ENCODE peak calls at places on chromosomes 2 and 18, in four cellular contexts. One of them, this sample, is unnamed.

GRCh38 chr18:33871363-33872025 is 293.5 kb downstream of the ASXL3 start:
- DNase-seq in upper lobe of right lung: no peak
- DNase-seq in uterus: no peak
- DNase-seq in left lung: no peak
- DNase-seq in this sample: no peak

GRCh38 chr2:172655838-172656573 is 79.6 kb upstream of the RAPGEF4 start:
- DNase-seq in upper lobe of right lung: no peak
- DNase-seq in uterus: no peak
- DNase-seq in left lung: no peak
- DNase-seq in this sample: no peak

GRCh38 chr18:74050807-74051206 is 96.8 kb downstream of the FBXO15 start:
- DNase-seq in upper lobe of right lung: no peak
- DNase-seq in uterus: no peak
- DNase-seq in left lung: no peak
- DNase-seq in this sample: no peak

GRCh38 chr2:9805435-9806297 is 37.6 kb upstream of the TAF1B start:
- DNase-seq in upper lobe of right lung: no peak
- DNase-seq in uterus: no peak
- DNase-seq in left lung: no peak
- DNase-seq in this sample: peak; percentile 80

GRCh38 chr2:105754999-105755398 is 10.3 kb downstream of the NCK2 start:
- DNase-seq in upper lobe of right lung: no peak
- DNase-seq in uterus: no peak
- DNase-seq in left lung: no peak
- DNase-seq in this sample: no peak

GRCh38 chr18:63111549-63112402 is 207.8 kb downstream of the BCL2 start:
- DNase-seq in upper lobe of right lung: no peak
- DNase-seq in uterus: no peak
- DNase-seq in left lung: no peak
- DNase-seq in this sample: no peak

GRCh38 chr2:11984556-11985158 is 238.2 kb downstream of the LPIN1 start:
- DNase-seq in upper lobe of right lung: no peak
- DNase-seq in uterus: no peak
- DNase-seq in left lung: no peak
- DNase-seq in this sample: no peak

GRCh38 chr2:235500761-235501662 is 7.2 kb downstream of the AGAP1 start:
- DNase-seq in upper lobe of right lung: no peak
- DNase-seq in uterus: no peak
- DNase-seq in left lung: no peak
- DNase-seq in this sample: peak; percentile 54

GRCh38 chr2:216903470-216903869 is 43.6 kb upstream of the TNP1 start:
- DNase-seq in upper lobe of right lung: no peak
- DNase-seq in uterus: no peak
- DNase-seq in left lung: no peak
- DNase-seq in this sample: no peak

GRCh38 chr2:187462839-187463238 is 14.8 kb upstream of the CALCRL start:
- DNase-seq in upper lobe of right lung: no peak
- DNase-seq in uterus: no peak
- DNase-seq in left lung: no peak
- DNase-seq in this sample: no peak

GRCh38 chr2:112980537-112980936 is 2.7 kb downstream of the IL36G start:
- DNase-seq in upper lobe of right lung: no peak
- DNase-seq in uterus: no peak
- DNase-seq in left lung: no peak
- DNase-seq in this sample: no peak

GRCh38 chr2:186595219-186595618 is 5.4 kb downstream of the ITGAV start:
- DNase-seq in upper lobe of right lung: no peak
- DNase-seq in uterus: no peak
- DNase-seq in left lung: no peak
- DNase-seq in this sample: peak; percentile 52

GRCh38 chr2:86441392-86441788 is 219 bp downstream of the KDM3A start:
- DNase-seq in upper lobe of right lung: no peak
- DNase-seq in uterus: no peak
- DNase-seq in left lung: no peak
- DNase-seq in this sample: peak; percentile 6

GRCh38 chr2:107633580-107634147 is 193.0 kb upstream of the RGPD4 start:
- DNase-seq in upper lobe of right lung: no peak
- DNase-seq in uterus: no peak
- DNase-seq in left lung: no peak
- DNase-seq in this sample: peak; percentile 97

GRCh38 chr18:54825626-54826344 is 2.5 kb upstream of the RAB27B start:
- DNase-seq in upper lobe of right lung: no peak
- DNase-seq in uterus: no peak
- DNase-seq in left lung: no peak
- DNase-seq in this sample: no peak

GRCh38 chr2:74474899-74475298 is 2.4 kb upstream of the MRPL53 start:
- DNase-seq in upper lobe of right lung: no peak
- DNase-seq in uterus: no peak
- DNase-seq in left lung: peak; percentile 39
- DNase-seq in this sample: no peak

GRCh38 chr2:141341444-141341843 is 789.4 kb downstream of the LRP1B start:
- DNase-seq in upper lobe of right lung: no peak
- DNase-seq in uterus: no peak
- DNase-seq in left lung: no peak
- DNase-seq in this sample: peak; percentile 82

GRCh38 chr2:143529118-143529720 is 400.0 kb downstream of the ARHGAP15 start:
- DNase-seq in upper lobe of right lung: no peak
- DNase-seq in uterus: no peak
- DNase-seq in left lung: no peak
- DNase-seq in this sample: no peak

GRCh38 chr2:128302011-128302743 is 16.5 kb downstream of the HS6ST1 start:
- DNase-seq in upper lobe of right lung: no peak
- DNase-seq in uterus: no peak
- DNase-seq in left lung: peak; percentile 39
- DNase-seq in this sample: no peak

GRCh38 chr2:238370482-238371372 is 50.4 kb downstream of the TRAF3IP1 start:
- DNase-seq in upper lobe of right lung: peak; percentile 69
- DNase-seq in uterus: peak; percentile 65
- DNase-seq in left lung: peak; percentile 70
- DNase-seq in this sample: peak; percentile 77

GRCh38 chr2:5867045-5867444 is 174.9 kb downstream of the SOX11 start:
- DNase-seq in upper lobe of right lung: no peak
- DNase-seq in uterus: no peak
- DNase-seq in left lung: no peak
- DNase-seq in this sample: no peak

GRCh38 chr2:219155054-219155644 is 5.5 kb downstream of the NHEJ1 start:
- DNase-seq in upper lobe of right lung: no peak
- DNase-seq in uterus: no peak
- DNase-seq in left lung: no peak
- DNase-seq in this sample: peak; percentile 77

GRCh38 chr2:148982282-148982681 is 56.2 kb upstream of the LYPD6B start:
- DNase-seq in upper lobe of right lung: no peak
- DNase-seq in uterus: no peak
- DNase-seq in left lung: peak; percentile 26
- DNase-seq in this sample: no peak

GRCh38 chr18:47283476-47283875 is 32.0 kb upstream of the SKOR2 start:
- DNase-seq in upper lobe of right lung: no peak
- DNase-seq in uterus: no peak
- DNase-seq in left lung: no peak
- DNase-seq in this sample: peak; percentile 54

GRCh38 chr18:58580078-58580477 is 48.8 kb downstream of the ALPK2 start:
- DNase-seq in upper lobe of right lung: no peak
- DNase-seq in uterus: no peak
- DNase-seq in left lung: no peak
- DNase-seq in this sample: peak; percentile 60

GRCh38 chr2:105517814-105518705 is 119.2 kb upstream of the FHL2 start:
- DNase-seq in upper lobe of right lung: peak; percentile 68
- DNase-seq in uterus: peak; percentile 44
- DNase-seq in left lung: no peak
- DNase-seq in this sample: peak; percentile 49

GRCh38 chr2:212282596-212283330 is 255.8 kb downstream of the ERBB4 start:
- DNase-seq in upper lobe of right lung: no peak
- DNase-seq in uterus: no peak
- DNase-seq in left lung: no peak
- DNase-seq in this sample: no peak

GRCh38 chr2:9053534-9053931 is 50.0 kb upstream of the MBOAT2 start:
- DNase-seq in upper lobe of right lung: no peak
- DNase-seq in uterus: no peak
- DNase-seq in left lung: no peak
- DNase-seq in this sample: peak; percentile 50

GRCh38 chr18:49227456-49227855 is 233.0 kb downstream of the DYM start:
- DNase-seq in upper lobe of right lung: no peak
- DNase-seq in uterus: no peak
- DNase-seq in left lung: no peak
- DNase-seq in this sample: no peak

GRCh38 chr2:173432049-173432754 is 77.5 kb downstream of the CDCA7 start:
- DNase-seq in upper lobe of right lung: no peak
- DNase-seq in uterus: no peak
- DNase-seq in left lung: no peak
- DNase-seq in this sample: peak; percentile 48

GRCh38 chr18:48832961-48833700 is 117.6 kb downstream of the SMAD7 start:
- DNase-seq in upper lobe of right lung: peak; percentile 78
- DNase-seq in uterus: peak; percentile 21
- DNase-seq in left lung: peak; percentile 87
- DNase-seq in this sample: peak; percentile 74

GRCh38 chr2:127762846-127763245 is 48.1 kb downstream of the WDR33 start:
- DNase-seq in upper lobe of right lung: no peak
- DNase-seq in uterus: no peak
- DNase-seq in left lung: no peak
- DNase-seq in this sample: peak; percentile 76

GRCh38 chr18:48939368-48940097 is 11.2 kb downstream of the SMAD7 start:
- DNase-seq in upper lobe of right lung: peak; percentile 75
- DNase-seq in uterus: no peak
- DNase-seq in left lung: no peak
- DNase-seq in this sample: no peak

DNA sequence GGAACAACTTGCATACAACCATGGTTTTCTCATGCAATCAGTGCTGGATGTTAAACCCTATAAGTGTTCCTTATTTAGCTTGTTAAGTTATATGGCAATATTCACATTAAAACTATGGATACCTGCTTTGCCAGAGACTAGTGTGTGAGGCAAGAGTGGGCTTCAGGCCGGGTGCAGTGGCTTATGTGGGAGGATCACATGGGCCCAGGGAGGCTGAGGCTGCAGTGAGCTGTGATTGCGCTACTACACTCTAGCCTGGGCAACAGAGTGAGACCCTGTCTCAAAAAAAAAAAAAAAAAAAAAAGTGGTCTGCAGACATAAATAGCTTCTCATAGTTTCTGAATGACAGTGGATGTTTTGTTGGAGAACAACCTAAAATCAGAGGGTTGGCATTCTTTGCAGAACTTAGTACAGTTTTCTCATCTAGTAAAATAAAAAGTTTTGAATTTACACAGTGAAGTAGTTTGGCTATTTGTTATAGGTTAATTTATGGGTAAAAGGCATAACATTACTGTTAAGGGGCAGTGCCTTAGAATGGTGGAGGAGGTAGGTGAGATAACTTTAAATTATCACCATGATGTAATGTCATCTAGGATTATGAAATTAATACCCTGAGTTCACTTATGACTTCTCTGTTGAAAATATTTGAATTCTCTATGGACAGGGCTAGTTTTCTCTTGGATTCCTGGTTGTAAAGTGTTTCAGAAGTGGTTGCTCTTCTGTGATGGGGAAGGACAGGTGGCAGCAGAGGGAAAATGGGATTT is 5.3 kb downstream of the CERS6 start:
- DNase-seq in upper lobe of right lung: no peak
- DNase-seq in uterus: no peak
- DNase-seq in left lung: no peak
- DNase-seq in this sample: no peak
- TF ChIP-seq CTCF in upper lobe of right lung: no peak
- TF ChIP-seq CTCF in uterus: no peak
- TF ChIP-seq CTCF in left lung: no peak
- TF ChIP-seq CTCF in this sample: no peak

GRCh38 chr2:160418398-160418765 is 75.2 kb downstream of the RBMS1 start:
- DNase-seq in upper lobe of right lung: no peak
- DNase-seq in uterus: no peak
- DNase-seq in left lung: no peak
- DNase-seq in this sample: no peak
- H3K4me3 ChIP-seq in upper lobe of right lung: no peak overlapping the region
- H3K4me3 ChIP-seq in uterus: no peak overlapping the region
- H3K4me3 ChIP-seq in left lung: no peak overlapping the region
- H3K4me3 ChIP-seq in this sample: no peak overlapping the region

GRCh38 chr2:33000986-33001385 is 54.2 kb downstream of the LTBP1 start:
- DNase-seq in upper lobe of right lung: no peak
- DNase-seq in uterus: no peak
- DNase-seq in left lung: no peak
- DNase-seq in this sample: no peak
- TF ChIP-seq CTCF in upper lobe of right lung: no peak
- TF ChIP-seq CTCF in uterus: no peak
- TF ChIP-seq CTCF in left lung: no peak
- TF ChIP-seq CTCF in this sample: no peak

GRCh38 chr2:134272831-134273230 is 19.0 kb downstream of the MGAT5 start:
- DNase-seq in upper lobe of right lung: no peak
- DNase-seq in uterus: no peak
- DNase-seq in left lung: no peak
- DNase-seq in this sample: no peak
- H3K4me3 ChIP-seq in upper lobe of right lung: no peak overlapping the region
- H3K4me3 ChIP-seq in uterus: no peak overlapping the region
- H3K4me3 ChIP-seq in left lung: no peak overlapping the region
- H3K4me3 ChIP-seq in this sample: no peak overlapping the region

GRCh38 chr2:2229898-2230817 is 100.9 kb downstream of the MYT1L start:
- DNase-seq in upper lobe of right lung: no peak
- DNase-seq in uterus: no peak
- DNase-seq in left lung: no peak
- DNase-seq in this sample: no peak
- TF ChIP-seq CTCF in upper lobe of right lung: no peak
- TF ChIP-seq CTCF in uterus: no peak
- TF ChIP-seq CTCF in left lung: no peak
- TF ChIP-seq CTCF in this sample: no peak

GRCh38 chr2:38598200-38598990 is 4.3 kb downstream of the HNRNPLL start:
- DNase-seq in upper lobe of right lung: no peak
- DNase-seq in uterus: no peak
- DNase-seq in left lung: no peak
- DNase-seq in this sample: peak; percentile 69
- H3K4me3 ChIP-seq in upper lobe of right lung: no peak overlapping the region
- H3K4me3 ChIP-seq in uterus: no peak overlapping the region
- H3K4me3 ChIP-seq in left lung: no peak overlapping the region
- H3K4me3 ChIP-seq in this sample: no peak overlapping the region

DNA sequence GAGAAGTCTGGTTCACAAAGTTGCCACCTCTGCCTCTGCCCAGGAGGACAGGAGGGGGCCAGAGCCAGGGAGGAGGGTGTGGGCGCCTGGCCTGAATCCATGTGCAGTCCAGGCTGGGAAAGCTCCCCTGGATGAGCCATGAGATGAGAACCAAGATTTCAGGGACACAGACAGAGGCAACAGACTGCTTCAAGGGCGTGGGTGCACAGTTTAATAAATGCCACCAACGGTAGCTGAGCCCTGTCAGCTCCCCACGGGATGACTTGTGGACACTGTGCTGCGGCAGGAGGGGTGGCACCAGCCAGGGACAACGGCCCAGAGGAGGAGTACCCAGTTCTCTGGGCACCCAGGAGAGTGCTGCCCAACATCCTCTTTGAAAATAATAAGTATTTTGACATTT is 15.2 kb downstream of the CAPG start:
- DNase-seq in upper lobe of right lung: peak; percentile 48
- DNase-seq in uterus: no peak
- DNase-seq in left lung: no peak
- DNase-seq in this sample: no peak
- TF ChIP-seq CTCF in upper lobe of right lung: no peak
- TF ChIP-seq CTCF in uterus: no peak
- TF ChIP-seq CTCF in left lung: no peak
- TF ChIP-seq CTCF in this sample: no peak

GRCh38 chr2:119644186-119644585 is 34.8 kb upstream of the TMEM177 start:
- DNase-seq in upper lobe of right lung: no peak
- DNase-seq in uterus: no peak
- DNase-seq in left lung: no peak
- DNase-seq in this sample: no peak
- H3K4me3 ChIP-seq in upper lobe of right lung: no peak overlapping the region
- H3K4me3 ChIP-seq in uterus: no peak overlapping the region
- H3K4me3 ChIP-seq in left lung: no peak overlapping the region
- H3K4me3 ChIP-seq in this sample: no peak overlapping the region